ENCODE peak calls at places on chromosomes 4 and X, in four cellular contexts. M is H1, K is K562, W is A549. Y is an unnamed sample.

GRCh38 chr4:184536070-184536880 is 61.9 kb upstream of the IRF2 start:
- DNase-seq in M (no peak), K (peak; percentile 39), W (no peak), Y (no peak)

GRCh38 chr4:114043116-114043515 is 63.7 kb upstream of the ARSJ start:
- DNase-seq in M (no peak), K (no peak), W (no peak), Y (no peak)

GRCh38 chr4:140423106-140423505 is 4.3 kb downstream of the CLGN start:
- DNase-seq in M (no peak), K (no peak), W (no peak), Y (no peak)

GRCh38 chr4:24973471-24974251 is 57.1 kb downstream of the LGI2 start:
- DNase-seq in M (no peak), K (no peak), W (peak; percentile 14), Y (peak; percentile 36)

GRCh38 chr4:103046416-103047290 is 27.1 kb upstream of the SLC9B1 start:
- DNase-seq in M (no peak), K (peak; percentile 71), W (peak; percentile 21), Y (peak; percentile 50)

GRCh38 chrX:150983526-150984163 is 510 bp downstream of the HMGB3 start:
- DNase-seq in M (no peak), K (no peak), W (no peak), Y (no peak)

GRCh38 chrX:15786930-15787329 is 3.4 kb upstream of the ZRSR2 start:
- DNase-seq in M (no peak), K (no peak), W (no peak), Y (no peak)

GRCh38 chr4:96685691-96686090 is 845.8 kb downstream of the PDHA2 start:
- DNase-seq in M (no peak), K (no peak), W (no peak), Y (no peak)

GRCh38 chrX:119871245-119871598 is 311 bp downstream of the RNF113A start:
- DNase-seq in M (no peak), K (no peak), W (no peak), Y (no peak)

GRCh38 chr4:1873291-1873690 is 2.1 kb downstream of the NSD2 start:
- DNase-seq in M (no peak), K (peak; percentile 67), W (no peak), Y (no peak)

GRCh38 chrX:153714256-153714655 is 9.9 kb downstream of the BCAP31 start:
- DNase-seq in M (no peak), K (no peak), W (no peak), Y (no peak)

GRCh38 chrX:36898301-36898700 is 109.9 kb upstream of the FAM47C start:
- DNase-seq in M (no peak), K (no peak), W (no peak), Y (peak; percentile 0)

GRCh38 chr4:47717173-47717572 is 120.7 kb downstream of the CORIN start:
- DNase-seq in M (no peak), K (no peak), W (no peak), Y (no peak)

GRCh38 chrX:131827935-131828334 is 195.2 kb upstream of the STK26 start:
- DNase-seq in M (no peak), K (peak; percentile 75), W (no peak), Y (no peak)

GRCh38 chrX:130110379-130111219 is at the start of gene ELF4:
- DNase-seq in M (no peak), K (peak; percentile 82), W (peak; percentile 65), Y (no peak)

DNA sequence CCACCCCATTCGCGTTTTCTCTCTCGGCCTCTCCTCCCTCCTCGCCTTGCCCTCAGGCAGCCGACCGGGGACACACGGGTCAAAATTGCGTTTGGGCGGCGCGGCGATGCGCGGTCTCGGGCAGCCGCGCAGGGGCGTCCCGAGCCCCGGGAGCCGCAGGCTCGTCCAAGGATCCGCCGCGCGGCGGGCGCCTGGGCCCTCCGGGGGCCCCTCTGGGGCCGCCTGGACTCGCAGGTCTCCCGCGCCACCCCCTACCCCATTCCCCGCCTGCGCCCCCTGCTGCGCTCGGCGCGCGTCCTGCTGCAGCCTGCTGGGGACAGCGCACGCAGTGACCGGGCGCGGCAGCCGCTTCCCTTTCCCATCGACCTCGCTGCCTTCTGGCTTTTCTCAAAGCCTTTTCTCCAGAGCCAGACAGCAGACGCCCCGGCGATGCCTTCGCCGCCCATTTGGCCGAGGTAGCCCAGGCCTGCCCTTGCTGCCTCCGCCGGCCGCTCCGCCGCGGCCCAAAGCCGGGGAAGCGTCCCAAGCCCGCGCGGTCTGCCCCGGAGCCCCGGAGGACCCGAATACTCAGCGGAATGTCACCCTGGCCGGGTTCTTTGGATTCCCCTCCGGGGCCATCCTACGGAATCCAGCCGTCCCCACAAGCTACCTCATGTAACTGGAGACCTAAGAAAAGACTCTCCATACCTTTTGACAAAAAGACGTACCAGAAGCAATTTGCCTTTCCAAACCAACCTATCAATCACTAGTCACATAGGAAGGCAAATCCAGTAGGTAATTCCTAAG is 16.5 kb downstream of the POU4F2 start:
- DNase-seq in M (no peak), K (no peak), W (no peak), Y (no peak)
- H3K4me2 ChIP-seq in M (peak overlapping the region; percentile 67), K (no peak overlapping the region), W (peak overlapping the region; percentile 84), Y (no peak overlapping the region)

DNA sequence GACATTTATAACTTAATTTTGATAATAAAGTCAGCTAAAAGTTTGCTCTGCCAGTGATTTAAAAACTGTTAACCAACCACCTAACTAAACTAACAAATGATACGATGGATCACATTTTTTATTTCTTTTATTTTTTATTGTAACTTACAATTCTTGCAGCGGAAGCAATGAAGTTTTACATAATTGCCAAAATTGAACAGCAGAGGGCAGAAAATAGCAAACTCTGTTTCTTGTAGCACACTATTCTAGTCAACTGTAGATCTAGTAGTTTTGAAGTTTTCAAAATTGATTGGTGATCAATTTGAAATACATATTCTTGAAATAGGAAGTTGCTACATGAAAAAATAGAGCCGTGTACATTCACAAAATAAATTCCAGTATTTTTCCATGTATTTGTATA is 2.8 kb upstream of the GRIA2 start:
- DNase-seq in M (no peak), K (no peak), W (no peak), Y (peak; percentile 3)
- TF ChIP-seq RNF2 in M (no peak), K (no peak), W (no peak), Y (no peak)

GRCh38 chr4:152643153-152644035 is 36.4 kb downstream of the TMEM154 start:
- DNase-seq in M (no peak), K (peak; percentile 3), W (no peak), Y (no peak)
- H3K4me2 ChIP-seq in M (no peak overlapping the region), K (no peak overlapping the region), W (no peak overlapping the region), Y (peak overlapping the region; percentile 58)

GRCh38 chrX:39773923-39774803 is 323.6 kb downstream of the BCOR start:
- DNase-seq in M (no peak), K (peak; percentile 41), W (no peak), Y (no peak)
- TF ChIP-seq RNF2 in M (no peak), K (no peak), W (no peak), Y (no peak)

DNA sequence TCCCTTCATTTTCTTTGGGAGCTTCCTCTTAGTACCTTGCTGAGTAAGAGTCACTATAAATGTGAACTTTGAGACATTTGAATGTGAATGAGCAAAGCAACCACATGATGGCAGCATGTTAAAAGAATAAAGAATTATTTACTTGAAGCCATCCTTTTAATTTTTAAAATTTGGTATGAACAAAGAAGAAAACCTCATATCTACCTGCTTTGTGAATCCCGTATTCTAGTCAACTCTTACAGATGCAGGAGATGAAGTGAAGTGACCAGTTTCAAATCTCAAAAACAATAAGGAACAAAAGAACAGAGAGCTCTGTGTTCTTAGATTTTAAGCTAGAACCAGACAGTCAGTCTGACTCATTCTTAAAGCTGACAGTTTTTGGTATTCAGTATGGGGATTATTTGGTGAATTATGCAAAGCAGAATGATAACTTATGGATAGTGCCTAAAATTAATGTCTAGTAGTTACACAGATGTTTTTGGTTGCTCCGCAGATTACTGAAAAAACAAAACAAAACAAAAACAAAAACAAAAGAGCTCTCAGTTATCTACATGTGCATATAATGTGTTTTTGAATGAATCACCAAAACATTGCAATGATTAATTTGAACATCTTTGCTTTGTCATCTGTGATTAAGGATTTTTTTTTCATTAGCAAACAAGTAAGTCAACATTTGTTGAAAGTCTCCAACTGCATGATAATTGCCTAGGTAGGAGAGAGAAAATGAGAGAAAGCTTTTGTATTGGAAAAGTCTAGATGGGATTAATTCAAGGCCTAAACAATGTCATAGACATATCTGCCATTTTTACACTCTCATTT is 48.2 kb upstream of the H2AZ1 start:
- DNase-seq in M (no peak), K (peak; percentile 20), W (peak; percentile 13), Y (peak; percentile 9)
- H3K4me2 ChIP-seq in M (no peak overlapping the region), K (no peak overlapping the region), W (peak overlapping the region; percentile 35), Y (no peak overlapping the region)

GRCh38 chr4:107625503-107625902 is 94.5 kb downstream of the PAPSS1 start:
- DNase-seq in M (no peak), K (no peak), W (no peak), Y (no peak)
- TF ChIP-seq RNF2 in M (no peak), K (no peak), W (no peak), Y (no peak)

DNA sequence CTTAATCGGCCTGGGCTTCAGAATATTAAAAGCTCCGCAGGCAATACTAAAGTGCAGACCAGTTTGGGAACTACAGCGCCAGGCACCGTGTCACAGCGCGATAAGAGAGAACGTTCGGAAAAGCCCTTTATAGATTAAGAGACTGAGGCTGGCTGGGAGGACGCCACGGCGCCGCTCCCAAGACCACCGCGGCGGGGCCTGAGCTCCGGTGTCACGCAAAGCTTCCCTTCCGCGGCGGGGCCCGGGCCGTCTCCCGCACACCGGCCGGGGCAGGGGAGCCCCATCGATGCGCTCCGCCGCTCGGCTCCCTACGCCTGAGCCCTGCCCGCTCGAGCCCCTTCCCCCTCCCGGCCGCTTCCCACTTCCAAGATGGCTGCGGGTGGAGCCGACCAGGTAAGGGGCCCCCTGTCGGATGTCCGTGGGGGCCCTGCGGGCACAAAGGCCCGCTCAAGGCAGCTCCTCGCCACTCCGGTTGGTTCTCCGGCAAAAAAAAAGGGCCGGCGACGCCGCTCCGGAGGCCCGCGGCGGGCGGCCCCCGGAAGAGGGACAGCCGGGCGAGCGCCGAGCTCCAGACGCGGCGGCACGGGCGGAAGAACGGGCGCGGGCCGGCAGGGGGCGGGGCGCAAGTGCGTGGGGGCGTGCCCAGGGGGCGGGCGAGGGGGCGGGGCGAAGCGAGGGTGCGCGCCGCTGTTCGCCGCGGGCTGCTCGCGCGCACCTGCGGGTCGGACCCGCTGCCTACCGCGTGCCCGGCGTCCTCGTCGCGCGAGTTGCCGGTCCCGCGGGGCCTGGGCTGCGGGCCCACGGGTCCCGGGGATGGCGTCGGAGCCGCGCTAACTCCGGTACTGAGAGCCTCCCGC is at the start of gene TBC1D14:
- DNase-seq in M (no peak), K (peak; percentile 90), W (peak; percentile 73), Y (peak; percentile 74)
- H3K4me2 ChIP-seq in M (peak within 1 kb of the TSS; percentile 89), K (peak within 1 kb of the TSS; percentile 88), W (peak within 1 kb of the TSS; percentile 96), Y (peak within 1 kb of the TSS; percentile 99)

DNA sequence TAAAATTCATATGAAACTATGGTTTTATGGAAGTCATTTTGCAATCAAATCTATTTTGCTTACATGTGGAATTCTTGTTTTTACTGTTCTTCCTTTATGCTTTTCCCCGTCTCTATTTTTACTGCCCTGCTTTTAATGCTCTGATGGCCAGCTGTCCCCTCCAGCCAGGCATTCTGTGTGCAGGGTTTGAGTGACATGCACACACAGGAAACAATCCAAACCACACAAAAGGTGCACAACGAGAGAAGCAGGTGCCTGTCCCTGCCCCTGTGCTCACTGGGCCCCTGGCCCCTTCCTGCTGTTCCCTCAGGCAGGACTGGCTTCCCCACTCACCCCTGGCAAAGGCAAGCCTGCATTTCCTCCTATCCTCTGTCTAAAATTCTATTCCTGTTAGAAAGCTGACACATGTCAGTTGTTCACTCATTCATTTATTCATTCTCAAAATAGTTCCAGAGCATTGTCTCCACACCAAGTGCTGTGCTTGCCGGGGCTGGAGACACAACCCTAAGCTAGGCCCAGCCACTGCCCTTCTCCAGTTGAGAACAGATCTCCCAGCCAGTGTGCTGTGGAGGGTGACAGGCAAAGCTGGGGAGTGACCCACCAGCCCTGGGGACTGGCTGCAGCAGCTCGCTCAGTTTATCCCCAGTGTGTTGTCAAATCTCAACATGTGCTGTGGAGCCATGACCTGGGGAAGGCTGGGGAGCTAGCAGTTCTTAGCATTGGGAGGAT is 346.3 kb downstream of the FBXW7 start:
- DNase-seq in M (no peak), K (no peak), W (no peak), Y (no peak)
- TF ChIP-seq RNF2 in M (no peak), K (no peak), W (no peak), Y (no peak)

Y was measured in HepG2.